ENCODE peak calls at places on chromosomes 3 and 15, in seven cellular contexts. One of them, this sample, is unnamed.

GRCh38 chr15:68485721-68486360 is 53.9 kb upstream of the ITGA11 start:
- DNase-seq in ascending aorta: peak
- DNase-seq in HCT116: no peak
- DNase-seq in Peyer's patch: no peak
- DNase-seq in neural progenitor cell: no peak
- DNase-seq in neuronal stem cell: no peak
- DNase-seq in fibroblast of lung: no peak
- DNase-seq in this sample: no peak

GRCh38 chr15:69593488-69593887 is 140.9 kb downstream of the RPLP1 start:
- DNase-seq in ascending aorta: no peak
- DNase-seq in HCT116: no peak
- DNase-seq in Peyer's patch: no peak
- DNase-seq in neural progenitor cell: no peak
- DNase-seq in neuronal stem cell: no peak
- DNase-seq in fibroblast of lung: no peak
- DNase-seq in this sample: no peak

GRCh38 chr3:54783611-54784010 is 144.2 kb downstream of the LRTM1 start:
- DNase-seq in ascending aorta: no peak
- DNase-seq in HCT116: no peak
- DNase-seq in Peyer's patch: no peak
- DNase-seq in neural progenitor cell: no peak
- DNase-seq in neuronal stem cell: no peak
- DNase-seq in fibroblast of lung: no peak
- DNase-seq in this sample: no peak

GRCh38 chr15:43514241-43515057 is 3.0 kb upstream of the MAP1A start:
- DNase-seq in ascending aorta: no peak
- DNase-seq in HCT116: no peak
- DNase-seq in Peyer's patch: no peak
- DNase-seq in neural progenitor cell: peak
- DNase-seq in neuronal stem cell: no peak
- DNase-seq in fibroblast of lung: peak
- DNase-seq in this sample: no peak

GRCh38 chr3:54322354-54322753 is 200.0 kb downstream of the CACNA2D3 start:
- DNase-seq in ascending aorta: no peak
- DNase-seq in HCT116: no peak
- DNase-seq in Peyer's patch: no peak
- DNase-seq in neural progenitor cell: no peak
- DNase-seq in neuronal stem cell: no peak
- DNase-seq in fibroblast of lung: no peak
- DNase-seq in this sample: no peak

GRCh38 chr3:8579101-8579500 is 65.5 kb downstream of the SSUH2 start:
- DNase-seq in ascending aorta: peak
- DNase-seq in HCT116: no peak
- DNase-seq in Peyer's patch: no peak
- DNase-seq in neural progenitor cell: no peak
- DNase-seq in neuronal stem cell: no peak
- DNase-seq in fibroblast of lung: no peak
- DNase-seq in this sample: no peak

GRCh38 chr15:36632196-36632595 is 52.8 kb downstream of the CDIN1 start:
- DNase-seq in ascending aorta: no peak
- DNase-seq in HCT116: peak
- DNase-seq in Peyer's patch: no peak
- DNase-seq in neural progenitor cell: no peak
- DNase-seq in neuronal stem cell: no peak
- DNase-seq in fibroblast of lung: peak
- DNase-seq in this sample: no peak

GRCh38 chr3:74167926-74168325 is 446.5 kb downstream of the CNTN3 start:
- DNase-seq in ascending aorta: no peak
- DNase-seq in HCT116: no peak
- DNase-seq in Peyer's patch: no peak
- DNase-seq in neural progenitor cell: no peak
- DNase-seq in neuronal stem cell: no peak
- DNase-seq in fibroblast of lung: no peak
- DNase-seq in this sample: no peak

GRCh38 chr3:123416647-123417046 is 32.2 kb downstream of the ADCY5 start:
- DNase-seq in ascending aorta: no peak
- DNase-seq in HCT116: no peak
- DNase-seq in Peyer's patch: no peak
- DNase-seq in neural progenitor cell: no peak
- DNase-seq in neuronal stem cell: no peak
- DNase-seq in fibroblast of lung: no peak
- DNase-seq in this sample: no peak

GRCh38 chr3:43185656-43186375 is 79.9 kb upstream of the POMGNT2 start:
- DNase-seq in ascending aorta: no peak
- DNase-seq in HCT116: no peak
- DNase-seq in Peyer's patch: no peak
- DNase-seq in neural progenitor cell: no peak
- DNase-seq in neuronal stem cell: no peak
- DNase-seq in fibroblast of lung: peak
- DNase-seq in this sample: no peak

GRCh38 chr15:25072857-25073476 is 118.2 kb downstream of the SNRPN start:
- DNase-seq in ascending aorta: no peak
- DNase-seq in HCT116: no peak
- DNase-seq in Peyer's patch: no peak
- DNase-seq in neural progenitor cell: no peak
- DNase-seq in neuronal stem cell: no peak
- DNase-seq in fibroblast of lung: no peak
- DNase-seq in this sample: no peak

GRCh38 chr3:69541059-69541471 is 155.2 kb upstream of the FRMD4B start:
- DNase-seq in ascending aorta: no peak
- DNase-seq in HCT116: no peak
- DNase-seq in Peyer's patch: no peak
- DNase-seq in neural progenitor cell: peak
- DNase-seq in neuronal stem cell: peak
- DNase-seq in fibroblast of lung: peak
- DNase-seq in this sample: no peak

GRCh38 chr3:69542265-69543079 is 156.6 kb upstream of the FRMD4B start:
- DNase-seq in ascending aorta: no peak
- DNase-seq in HCT116: no peak
- DNase-seq in Peyer's patch: no peak
- DNase-seq in neural progenitor cell: peak
- DNase-seq in neuronal stem cell: peak
- DNase-seq in fibroblast of lung: peak
- DNase-seq in this sample: no peak

GRCh38 chr3:69543080-69543429 is 157.2 kb upstream of the FRMD4B start:
- DNase-seq in ascending aorta: no peak
- DNase-seq in HCT116: no peak
- DNase-seq in Peyer's patch: no peak
- DNase-seq in neural progenitor cell: no peak
- DNase-seq in neuronal stem cell: no peak
- DNase-seq in fibroblast of lung: no peak
- DNase-seq in this sample: no peak

GRCh38 chr3:69536306-69537020 is 150.6 kb upstream of the FRMD4B start:
- DNase-seq in ascending aorta: no peak
- DNase-seq in HCT116: no peak
- DNase-seq in Peyer's patch: no peak
- DNase-seq in neural progenitor cell: no peak
- DNase-seq in neuronal stem cell: no peak
- DNase-seq in fibroblast of lung: no peak
- DNase-seq in this sample: no peak

GRCh38 chr3:69541823-69542264 is 156.0 kb upstream of the FRMD4B start:
- DNase-seq in ascending aorta: no peak
- DNase-seq in HCT116: no peak
- DNase-seq in Peyer's patch: no peak
- DNase-seq in neural progenitor cell: no peak
- DNase-seq in neuronal stem cell: peak
- DNase-seq in fibroblast of lung: peak
- DNase-seq in this sample: no peak
- H3K4me3 ChIP-seq in ascending aorta: peak
- H3K4me3 ChIP-seq in HCT116: no peak
- H3K4me3 ChIP-seq in Peyer's patch: peak
- H3K4me3 ChIP-seq in neural progenitor cell: peak
- H3K4me3 ChIP-seq in neuronal stem cell: peak
- H3K4me3 ChIP-seq in fibroblast of lung: peak
- H3K4me3 ChIP-seq in this sample: no peak

GRCh38 chr3:184895350-184895749 is 83.4 kb downstream of the VPS8 start:
- DNase-seq in ascending aorta: no peak
- DNase-seq in HCT116: no peak
- DNase-seq in Peyer's patch: no peak
- DNase-seq in neural progenitor cell: no peak
- DNase-seq in neuronal stem cell: no peak
- DNase-seq in fibroblast of lung: no peak
- DNase-seq in this sample: no peak

GRCh38 chr3:184896336-184896735 is 84.4 kb downstream of the VPS8 start:
- DNase-seq in ascending aorta: no peak
- DNase-seq in HCT116: no peak
- DNase-seq in Peyer's patch: no peak
- DNase-seq in neural progenitor cell: no peak
- DNase-seq in neuronal stem cell: no peak
- DNase-seq in fibroblast of lung: no peak
- DNase-seq in this sample: no peak

DNA sequence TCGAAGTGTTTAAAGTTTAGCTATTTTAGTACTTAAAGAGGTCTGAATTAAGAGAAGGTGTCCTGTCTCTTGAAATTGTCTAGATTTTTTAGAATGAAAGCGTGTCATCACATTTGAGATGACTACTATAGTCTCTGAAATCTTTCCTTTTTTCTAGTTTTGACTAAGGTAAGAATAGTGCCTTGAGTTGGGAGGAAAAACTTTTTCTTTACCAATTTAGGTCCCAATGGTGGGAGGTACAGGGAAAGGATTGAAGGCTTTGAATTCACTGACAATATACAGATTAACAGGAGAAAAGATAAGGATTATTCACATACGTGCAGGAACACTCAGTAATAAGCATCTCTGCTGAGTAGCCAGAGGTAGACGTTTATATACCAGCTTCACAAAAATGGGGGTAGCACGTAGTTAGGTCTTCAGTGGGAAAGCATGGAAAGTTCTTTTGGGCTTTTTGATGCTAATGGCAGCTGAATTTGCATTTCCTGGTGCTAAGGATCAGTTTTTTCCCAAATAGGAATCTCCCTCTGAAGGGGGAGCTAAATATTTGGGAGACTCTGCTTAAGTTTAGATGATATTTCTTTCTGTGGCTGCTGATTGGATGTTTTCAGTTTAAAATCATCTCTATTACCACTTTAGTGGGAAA is 88.1 kb downstream of the VPS8 start:
- DNase-seq in ascending aorta: no peak
- DNase-seq in HCT116: no peak
- DNase-seq in Peyer's patch: no peak
- DNase-seq in neural progenitor cell: no peak
- DNase-seq in neuronal stem cell: no peak
- DNase-seq in fibroblast of lung: no peak
- DNase-seq in this sample: no peak
- H3K27ac ChIP-seq in ascending aorta: no peak
- H3K27ac ChIP-seq in HCT116: no peak
- H3K27ac ChIP-seq in Peyer's patch: no peak
- H3K27ac ChIP-seq in neural progenitor cell: peak
- H3K27ac ChIP-seq in neuronal stem cell: no peak
- H3K27ac ChIP-seq in fibroblast of lung: no peak
- H3K27ac ChIP-seq in this sample: no peak

DNA sequence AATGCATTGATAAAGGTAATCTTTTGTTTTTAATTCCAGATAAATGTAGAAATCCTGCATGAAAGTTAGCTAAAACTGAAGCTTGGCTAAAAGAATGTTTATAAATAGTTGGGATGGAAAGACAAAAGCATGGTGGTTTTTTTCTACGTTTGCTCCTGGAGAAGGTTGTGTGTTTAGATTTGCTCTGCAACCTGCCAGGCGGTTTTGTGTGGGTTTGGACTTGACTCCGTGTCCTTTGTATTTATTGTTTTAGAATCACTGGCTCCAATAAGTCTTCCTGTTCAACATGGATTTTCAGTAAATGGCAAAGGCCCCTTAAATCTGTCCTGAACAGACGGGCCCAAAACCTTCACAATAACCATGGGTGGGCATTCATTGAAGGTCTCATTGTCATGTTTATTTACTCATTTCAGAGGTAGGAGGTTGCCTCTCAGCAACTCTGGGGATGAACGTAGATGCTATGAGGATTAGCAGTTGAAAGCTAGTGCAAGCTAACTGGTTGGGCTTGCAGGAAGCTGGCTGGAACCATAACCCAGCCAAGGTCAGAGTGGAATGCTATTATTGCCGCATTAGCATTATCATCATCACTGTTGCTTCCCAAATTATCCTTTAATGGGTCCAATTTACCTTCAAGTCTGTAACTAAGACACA is 60.6 kb upstream of the ADAMTS9 start:
- DNase-seq in ascending aorta: no peak
- DNase-seq in HCT116: no peak
- DNase-seq in Peyer's patch: no peak
- DNase-seq in neural progenitor cell: no peak
- DNase-seq in neuronal stem cell: no peak
- DNase-seq in fibroblast of lung: no peak
- DNase-seq in this sample: no peak
- H3K4me3 ChIP-seq in ascending aorta: no peak
- H3K4me3 ChIP-seq in HCT116: no peak
- H3K4me3 ChIP-seq in Peyer's patch: no peak
- H3K4me3 ChIP-seq in neural progenitor cell: no peak
- H3K4me3 ChIP-seq in neuronal stem cell: no peak
- H3K4me3 ChIP-seq in fibroblast of lung: no peak
- H3K4me3 ChIP-seq in this sample: no peak

GRCh38 chr15:39301589-39301999 is 279.3 kb upstream of the THBS1 start:
- DNase-seq in ascending aorta: no peak
- DNase-seq in HCT116: no peak
- DNase-seq in Peyer's patch: no peak
- DNase-seq in neural progenitor cell: no peak
- DNase-seq in neuronal stem cell: no peak
- DNase-seq in fibroblast of lung: peak
- DNase-seq in this sample: no peak
- H3K27ac ChIP-seq in ascending aorta: peak
- H3K27ac ChIP-seq in HCT116: no peak
- H3K27ac ChIP-seq in Peyer's patch: peak
- H3K27ac ChIP-seq in neural progenitor cell: no peak
- H3K27ac ChIP-seq in neuronal stem cell: no peak
- H3K27ac ChIP-seq in fibroblast of lung: peak
- H3K27ac ChIP-seq in this sample: no peak

DNA sequence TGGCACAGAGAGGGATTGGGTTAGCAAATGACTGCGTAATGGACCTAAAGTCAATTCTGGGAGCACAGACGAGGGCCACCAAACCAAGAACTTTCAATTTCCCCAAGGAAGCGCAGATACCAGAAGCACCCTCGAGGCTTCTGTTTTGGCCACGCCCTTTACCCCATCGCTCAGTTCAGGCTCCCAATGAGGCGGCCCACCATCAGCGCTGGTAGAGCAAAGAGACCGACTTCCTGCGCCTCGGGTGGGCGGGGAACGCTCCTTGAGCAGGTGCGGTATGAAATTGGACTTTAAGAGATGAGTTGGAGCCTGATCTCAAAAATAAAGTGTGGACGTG is 603 bp upstream of the SPSB4 start:
- DNase-seq in ascending aorta: no peak
- DNase-seq in HCT116: no peak
- DNase-seq in Peyer's patch: no peak
- DNase-seq in neural progenitor cell: peak
- DNase-seq in neuronal stem cell: no peak
- DNase-seq in fibroblast of lung: no peak
- DNase-seq in this sample: no peak
- H3K4me3 ChIP-seq in ascending aorta: peak
- H3K4me3 ChIP-seq in HCT116: peak
- H3K4me3 ChIP-seq in Peyer's patch: no peak
- H3K4me3 ChIP-seq in neural progenitor cell: peak
- H3K4me3 ChIP-seq in neuronal stem cell: peak
- H3K4me3 ChIP-seq in fibroblast of lung: peak
- H3K4me3 ChIP-seq in this sample: no peak

This sample was measured in effector memory CD4-positive, alpha-beta T cell.